ENCODE peak calls at places on chromosome 21, in four cellular contexts. G is CD4-positive, alpha-beta T cell; D is tibial artery; Q is neuronal stem cell. O is an unnamed sample. For H3K9me3, the result is how much of the 10 kb centered on the place peaks cover.

GRCh38 chr21:36860736-36861594 is 105.5 kb downstream of the HLCS start:
- DNase-seq in G (no peak), D (no peak), Q (no peak), O (no peak)

GRCh38 chr21:36321325-36322082 is 1.5 kb downstream of the MORC3 start:
- DNase-seq in G (no peak), D (no peak), Q (peak), O (no peak)

GRCh38 chr21:18144341-18144740 is 100.3 kb upstream of the CHODL start:
- DNase-seq in G (no peak), D (no peak), Q (no peak), O (no peak)

GRCh38 chr21:19969156-19969555 is 1029.1 kb upstream of the NCAM2 start:
- DNase-seq in G (no peak), D (no peak), Q (no peak), O (no peak)

GRCh38 chr21:37644666-37645065 is 271.6 kb downstream of the KCNJ6 start:
- DNase-seq in G (no peak), D (no peak), Q (no peak), O (no peak)

GRCh38 chr21:31557421-31557955 is 102.0 kb upstream of the SOD1 start:
- DNase-seq in G (no peak), D (no peak), Q (peak), O (no peak)

GRCh38 chr21:35096959-35097358 is 47.9 kb upstream of the RUNX1 start:
- DNase-seq in G (no peak), D (no peak), Q (no peak), O (no peak)

GRCh38 chr21:42833859-42834729 is 45.2 kb downstream of the WDR4 start:
- DNase-seq in G (no peak), D (no peak), Q (no peak), O (no peak)

GRCh38 chr21:43361127-43361492 is 65.8 kb downstream of the SIK1 start:
- DNase-seq in G (no peak), D (no peak), Q (no peak), O (no peak)

GRCh38 chr21:15495965-15496364 is 233.8 kb upstream of the USP25 start:
- DNase-seq in G (no peak), D (no peak), Q (no peak), O (no peak)

GRCh38 chr21:36893581-36893980 is 72.9 kb downstream of the HLCS start:
- DNase-seq in G (no peak), D (no peak), Q (no peak), O (no peak)

GRCh38 chr21:42685036-42685435 is 31.6 kb downstream of the PDE9A start:
- DNase-seq in G (no peak), D (no peak), Q (no peak), O (no peak)

GRCh38 chr21:37164742-37165141 is 91.7 kb downstream of the TTC3 start:
- DNase-seq in G (no peak), D (no peak), Q (no peak), O (no peak)

GRCh38 chr21:42301371-42302291 is 13.6 kb downstream of the TFF3 start:
- DNase-seq in G (no peak), D (no peak), Q (no peak), O (no peak)

GRCh38 chr21:42578761-42579415 is 65.2 kb downstream of the SLC37A1 start:
- DNase-seq in G (no peak), D (peak), Q (no peak), O (peak)

GRCh38 chr21:36966066-36966845 is at the start of gene HLCS:
- DNase-seq in G (peak), D (peak), Q (peak), O (peak)

GRCh38 chr21:42991992-42992740 is 17.8 kb downstream of the PKNOX1 start:
- DNase-seq in G (no peak), D (peak), Q (no peak), O (peak)

DNA sequence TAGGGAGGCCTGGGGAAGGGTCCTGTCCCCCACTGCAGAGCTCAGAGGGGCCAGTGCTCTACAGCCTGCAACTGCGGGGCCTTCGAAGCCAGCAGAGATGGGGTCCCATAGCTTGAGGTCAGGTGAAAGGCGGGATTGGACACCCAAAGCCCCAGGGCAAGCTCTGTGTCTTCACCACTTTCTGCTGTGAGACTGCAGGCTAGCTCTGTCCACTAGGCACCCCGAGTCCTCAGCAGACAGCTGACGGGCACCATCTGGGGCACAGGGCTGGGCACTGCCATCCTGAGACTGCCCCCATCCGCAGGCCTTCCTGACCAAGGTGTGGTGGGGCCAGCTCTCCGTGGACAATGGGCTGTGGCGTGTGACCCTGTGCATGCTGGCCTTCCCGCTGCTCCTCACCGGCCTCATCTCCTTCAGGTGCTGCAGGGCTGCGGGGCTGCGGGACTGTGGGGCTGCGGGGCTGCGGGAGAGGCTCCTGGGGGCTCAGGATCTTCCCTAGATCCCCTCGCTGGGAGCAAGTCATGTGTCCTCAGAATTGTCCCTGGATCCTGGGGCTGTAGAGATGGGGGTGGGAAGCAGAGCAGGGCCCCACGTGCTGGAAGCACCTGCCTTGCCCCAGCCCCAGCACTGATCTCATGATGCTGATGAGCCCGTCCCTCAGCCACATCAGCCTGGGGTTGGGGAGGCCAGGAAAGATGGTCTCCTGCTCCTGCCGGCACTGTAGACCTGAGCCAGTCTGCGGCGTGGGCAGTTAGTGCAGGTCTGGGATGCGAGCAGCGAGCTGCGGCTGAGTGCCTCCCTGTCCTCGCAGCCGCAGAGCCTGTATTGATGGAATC is 46.8 kb downstream of the TRPM2 start:
- DNase-seq in G (no peak), D (no peak), Q (no peak), O (no peak)
- H3K9me3 ChIP-seq in G (under half), D (under half), Q (under half), O (under half)

GRCh38 chr21:29338256-29338655 is 39.5 kb downstream of the BACH1 start:
- DNase-seq in G (no peak), D (no peak), Q (no peak), O (no peak)
- H3K27ac ChIP-seq in G (no peak), D (no peak), Q (no peak), O (no peak)

GRCh38 chr21:27694667-27695066 is 727.8 kb upstream of the ADAMTS5 start:
- DNase-seq in G (no peak), D (no peak), Q (no peak), O (no peak)

GRCh38 chr21:27683292-27683691 is 716.4 kb upstream of the ADAMTS5 start:
- DNase-seq in G (no peak), D (no peak), Q (no peak), O (no peak)

GRCh38 chr21:27693376-27693775 is 726.5 kb upstream of the ADAMTS5 start:
- DNase-seq in G (no peak), D (no peak), Q (no peak), O (no peak)

DNA sequence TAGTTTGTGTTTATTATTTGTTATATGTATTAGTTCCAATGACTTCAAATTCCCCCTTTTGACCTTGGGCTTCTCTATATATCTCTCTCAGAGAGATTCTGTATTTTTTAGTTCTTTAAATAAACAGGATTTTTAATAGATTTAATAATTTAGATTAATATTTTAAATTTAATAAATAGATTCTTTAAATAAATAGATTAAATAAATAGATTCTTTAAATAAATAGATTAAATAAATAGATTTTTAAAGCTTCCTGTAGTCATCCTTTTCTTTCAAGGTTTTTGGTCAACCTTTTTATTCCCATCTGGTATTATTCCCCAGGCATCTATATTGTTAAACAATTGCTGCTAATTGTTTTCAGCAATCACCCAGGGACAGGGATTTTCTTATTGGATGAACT is 721.9 kb upstream of the ADAMTS5 start:
- DNase-seq in G (no peak), D (no peak), Q (no peak), O (no peak)
- H3K9me3 ChIP-seq in G (under half), D (under half), Q (under half), O (under half)

GRCh38 chr21:26412831-26413329 is 160.2 kb downstream of the CYYR1 start:
- DNase-seq in G (no peak), D (no peak), Q (peak), O (no peak)
- H3K27ac ChIP-seq in G (no peak), D (no peak), Q (peak), O (no peak)

DNA sequence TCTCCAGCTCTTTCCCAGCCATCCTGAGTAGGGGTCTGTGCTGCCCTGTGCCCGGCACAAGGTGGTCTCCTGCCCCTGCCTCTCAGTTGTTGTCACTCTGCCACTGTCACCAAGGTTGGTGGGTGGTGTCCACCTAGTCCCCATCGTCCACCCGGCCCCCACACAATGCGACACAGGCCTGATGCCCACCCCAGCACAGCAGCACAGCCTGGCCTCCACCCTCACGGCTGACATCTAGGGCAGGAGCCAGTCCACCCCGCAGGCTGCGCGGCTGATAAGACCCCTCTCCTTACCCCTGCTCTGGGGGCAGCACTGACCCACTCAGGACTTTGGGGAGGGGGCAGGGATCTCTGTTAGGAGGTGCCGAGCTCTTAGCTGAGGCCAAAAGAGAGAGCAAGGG is 198.3 kb downstream of the LIPI start:
- DNase-seq in G (no peak), D (no peak), Q (no peak), O (no peak)
- H3K9me3 ChIP-seq in G (under half), D (under half), Q (under half), O (under half)

GRCh38 chr21:21675601-21676000 is 677.4 kb downstream of the NCAM2 start:
- DNase-seq in G (no peak), D (no peak), Q (no peak), O (no peak)
- H3K27ac ChIP-seq in G (no peak), D (no peak), Q (no peak), O (no peak)

O was measured in lower lobe of right lung.